ENCODE peak calls at places on chromosomes 6 and 20, in ten cellular contexts. B, S, N, U, A, P, V, K, Q and L are unnamed samples.

GRCh38 chr20:31837896-31838397 is 7.5 kb downstream of the FOXS1 start:
- DNase-seq in Q (no peak), N (no peak), U (no peak), B (no peak), P (no peak), A (no peak), V (peak; percentile 64), S (no peak), K (no peak), L (peak; percentile 53)

GRCh38 chr20:63346131-63347080 is 14.7 kb downstream of the CHRNA4 start:
- DNase-seq in K (no peak), B (peak; percentile 2), A (no peak), U (no peak), Q (no peak), S (no peak), N (no peak), P (no peak), V (no peak), L (no peak)

GRCh38 chr6:161947371-161947770 is 673.5 kb upstream of the AGPAT4 start:
- DNase-seq in Q (no peak), B (no peak), N (no peak), V (no peak), P (no peak), S (no peak), U (no peak), K (no peak), A (no peak), L (no peak)

GRCh38 chr6:62740171-62740570 is 454.1 kb upstream of the KHDRBS2 start:
- DNase-seq in S (no peak), V (no peak), P (no peak), N (no peak), U (no peak), B (no peak), K (no peak), Q (no peak), A (no peak), L (no peak)

GRCh38 chr20:859661-860294 is 26.3 kb downstream of the FAM110A start:
- DNase-seq in S (no peak), V (no peak), P (no peak), N (no peak), B (no peak), K (no peak), Q (no peak), A (no peak), U (no peak), L (peak; percentile 3)

GRCh38 chr20:61917459-61917858 is 148.2 kb downstream of the TAF4 start:
- DNase-seq in N (no peak), P (no peak), Q (no peak), U (no peak), K (no peak), A (no peak), V (no peak), S (no peak), B (no peak), L (no peak)

GRCh38 chr6:151027936-151028838 is 162.7 kb downstream of the MTHFD1L start:
- DNase-seq in N (no peak), S (no peak), Q (no peak), B (no peak), U (no peak), V (no peak), P (no peak), K (no peak), A (no peak), L (no peak)

GRCh38 chr20:24991897-24992419 is 593 bp downstream of the APMAP start:
- DNase-seq in N (peak; percentile 54), U (peak; percentile 74), K (no peak), B (no peak), A (peak; percentile 41), Q (peak; percentile 60), V (no peak), P (peak; percentile 21), S (no peak), L (no peak)

GRCh38 chr6:113586413-113586812 is 270.7 kb upstream of the MARCKS start:
- DNase-seq in N (no peak), S (no peak), P (no peak), U (no peak), B (no peak), K (no peak), A (no peak), V (peak; percentile 52), Q (no peak), L (peak; percentile 68)

GRCh38 chr6:99348220-99348822 is 1.2 kb downstream of the FAXC start:
- DNase-seq in U (no peak), V (no peak), Q (no peak), K (no peak), A (no peak), P (no peak), B (no peak), N (no peak), S (no peak), L (no peak)

GRCh38 chr6:143426025-143426424 is 24.5 kb downstream of the ADAT2 start:
- DNase-seq in B (no peak), V (no peak), A (no peak), K (no peak), S (no peak), Q (no peak), N (no peak), U (no peak), P (no peak), L (no peak)
- H3K4me3 ChIP-seq in B (no peak overlapping the region), V (no peak overlapping the region), A (no peak overlapping the region), K (no peak overlapping the region), S (no peak overlapping the region), Q (no peak overlapping the region), N (no peak overlapping the region), U (no peak overlapping the region), P (no peak overlapping the region), L (no peak overlapping the region)

GRCh38 chr20:4817230-4817671 is 95.5 kb downstream of the PRND start:
- DNase-seq in V (no peak), N (no peak), B (no peak), P (no peak), S (no peak), U (no peak), Q (no peak), A (no peak), K (no peak), L (no peak)
- TF ChIP-seq CTCF in V (no peak), N (no peak), B (no peak), P (no peak), S (no peak), U (no peak), Q (no peak), A (no peak), K (no peak), L (peak; percentile 7)

GRCh38 chr6:19849736-19850135 is 12.6 kb downstream of the ID4 start:
- DNase-seq in Q (no peak), A (no peak), V (no peak), U (no peak), B (no peak), S (no peak), K (no peak), N (no peak), P (no peak), L (no peak)
- H3K4me3 ChIP-seq in Q (no peak overlapping the region), A (no peak overlapping the region), V (no peak overlapping the region), U (no peak overlapping the region), B (no peak overlapping the region), S (no peak overlapping the region), K (no peak overlapping the region), N (no peak overlapping the region), P (no peak overlapping the region), L (no peak overlapping the region)

GRCh38 chr6:134918418-134918961 is 31.4 kb downstream of the ALDH8A1 start:
- DNase-seq in P (no peak), U (no peak), Q (no peak), S (no peak), N (no peak), A (no peak), V (no peak), K (no peak), B (no peak), L (no peak)
- TF ChIP-seq CTCF in P (no peak), U (no peak), Q (no peak), S (no peak), N (no peak), A (no peak), V (no peak), K (no peak), B (no peak), L (no peak)